ENCODE peak calls at places on chromosome 5, in seven cellular contexts. Q, V, J, Y, R, P and T are unnamed samples.

GRCh38 chr5:109688647-109688998 is 1.1 kb upstream of the MAN2A1 start:
- DNase-seq in Q (no peak), V (peak), J (peak), Y (peak), R (peak), P (no peak), T (no peak)

GRCh38 chr5:14665110-14665822 is 748 bp downstream of the OTULIN start:
- DNase-seq in Q (peak), V (no peak), J (peak), Y (peak), R (no peak), P (no peak), T (peak)

GRCh38 chr5:1890296-1890695 is 7.6 kb upstream of the IRX4 start:
- DNase-seq in Q (no peak), V (no peak), J (no peak), Y (no peak), R (no peak), P (no peak), T (no peak)

GRCh38 chr5:107869459-107870115 is 198.8 kb upstream of the EFNA5 start:
- DNase-seq in Q (peak), V (no peak), J (no peak), Y (no peak), R (no peak), P (no peak), T (peak)

GRCh38 chr5:174799146-174799545 is 74.8 kb downstream of the MSX2 start:
- DNase-seq in Q (no peak), V (no peak), J (no peak), Y (no peak), R (no peak), P (no peak), T (no peak)

GRCh38 chr5:60349891-60350415 is 350.0 kb downstream of the DEPDC1B start:
- DNase-seq in Q (no peak), V (no peak), J (no peak), Y (no peak), R (no peak), P (no peak), T (no peak)

GRCh38 chr5:7395432-7396168 is at the start of gene ADCY2:
- DNase-seq in Q (no peak), V (no peak), J (no peak), Y (no peak), R (no peak), P (no peak), T (no peak)

GRCh38 chr5:172791726-172792445 is 20.9 kb upstream of the DUSP1 start:
- DNase-seq in Q (no peak), V (no peak), J (no peak), Y (no peak), R (no peak), P (no peak), T (no peak)

DNA sequence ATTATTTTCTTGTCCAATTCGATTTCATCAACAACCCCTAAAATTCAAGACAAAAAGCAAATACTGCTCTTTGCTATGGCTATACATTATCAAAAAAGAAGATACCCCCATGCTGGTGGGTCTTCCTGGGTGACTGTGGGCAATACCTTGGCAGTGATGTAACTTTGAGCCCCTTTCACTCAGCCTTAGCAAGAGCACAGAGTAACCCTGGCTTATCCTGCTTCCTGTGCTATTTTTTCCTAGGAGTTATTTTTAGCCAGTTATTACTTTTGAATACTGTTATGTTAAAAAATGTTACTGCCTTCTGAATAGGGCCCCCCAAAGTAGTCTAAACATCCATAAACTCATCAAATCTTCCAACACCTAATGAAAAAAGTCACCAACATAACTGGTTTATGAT is 145.6 kb upstream of the TSLP start:
- DNase-seq in Q (no peak), V (no peak), J (no peak), Y (no peak), R (no peak), P (no peak), T (no peak)
- TF ChIP-seq POLR2A in Q (no peak), V (no peak), J (no peak), Y (no peak), R (no peak), P (no peak), T (no peak)

GRCh38 chr5:79074641-79075040 is 5.1 kb downstream of the BHMT2 start:
- DNase-seq in Q (no peak), V (no peak), J (no peak), Y (no peak), R (no peak), P (no peak), T (peak)
- TF ChIP-seq POLR2A in Q (no peak), V (no peak), J (no peak), Y (no peak), R (no peak), P (no peak), T (no peak)

GRCh38 chr5:90472783-90473182 is 1.8 kb downstream of the MBLAC2 start:
- DNase-seq in Q (no peak), V (no peak), J (peak), Y (no peak), R (no peak), P (no peak), T (no peak)

GRCh38 chr5:90475436-90475980 is 844 bp downstream of the POLR3G start:
- DNase-seq in Q (no peak), V (no peak), J (no peak), Y (peak), R (no peak), P (no peak), T (no peak)

GRCh38 chr5:90477073-90477472 is 2.4 kb downstream of the POLR3G start:
- DNase-seq in Q (no peak), V (no peak), J (no peak), Y (no peak), R (no peak), P (no peak), T (no peak)

GRCh38 chr5:90473321-90474234 is 993 bp downstream of the MBLAC2 start:
- DNase-seq in Q (peak), V (peak), J (peak), Y (peak), R (no peak), P (no peak), T (no peak)

GRCh38 chr5:90474235-90475107 is at the start of the genes MBLAC2 and POLR3G:
- DNase-seq in Q (peak), V (peak), J (peak), Y (peak), R (peak), P (peak), T (peak)
- TF ChIP-seq POLR2A in Q (peak), V (peak), J (peak), Y (peak), R (peak), P (peak), T (peak)

GRCh38 chr5:136053336-136054121 is 24.7 kb downstream of the TGFBI start:
- DNase-seq in Q (peak), V (peak), J (no peak), Y (no peak), R (no peak), P (no peak), T (peak)
- TF ChIP-seq POLR2A in Q (no peak), V (no peak), J (no peak), Y (no peak), R (no peak), P (no peak), T (no peak)

DNA sequence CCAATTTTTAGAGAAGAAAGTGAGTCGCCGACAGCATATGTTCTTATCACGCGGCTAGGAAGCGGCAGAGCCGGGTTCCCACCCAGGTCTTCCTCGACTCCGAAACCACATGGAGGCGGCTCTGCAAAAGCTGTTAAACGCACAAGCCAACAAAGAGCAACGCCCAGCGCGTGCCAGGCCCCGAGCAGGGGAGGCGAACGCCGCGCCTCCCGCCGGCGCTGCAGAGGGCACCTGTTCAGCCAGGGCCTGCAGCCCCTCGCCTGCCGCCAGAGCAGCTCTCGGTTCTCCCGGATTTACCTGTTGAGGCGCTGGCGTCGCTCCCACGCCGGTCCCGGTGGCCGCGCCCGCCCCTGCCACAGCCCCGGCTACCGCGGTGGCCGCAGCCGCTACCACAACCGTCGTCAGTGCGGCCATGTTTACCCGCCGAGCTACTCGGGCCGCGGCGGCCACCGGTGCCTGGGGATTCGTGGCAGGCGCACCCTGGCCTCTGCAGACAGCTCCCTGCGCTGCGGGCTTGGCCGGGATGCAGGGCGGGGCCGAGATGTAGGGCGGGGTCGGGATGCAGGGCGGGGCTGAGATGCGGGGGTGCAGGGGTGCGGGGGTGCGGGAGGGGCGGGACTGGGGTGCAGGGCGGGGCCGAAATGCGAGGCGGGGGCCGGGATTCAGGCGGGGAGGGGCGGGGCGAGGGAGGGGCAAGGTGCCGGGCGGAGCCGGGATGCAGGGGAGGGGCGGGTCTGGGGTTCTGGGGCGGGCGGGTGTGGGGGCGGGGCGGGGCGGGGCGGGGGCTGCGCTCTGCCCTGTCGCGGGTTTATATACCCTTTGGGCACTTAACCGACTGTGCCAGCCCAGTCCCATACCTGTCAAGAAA is at the start of gene CCDC112:
- DNase-seq in Q (peak), V (peak), J (peak), Y (peak), R (peak), P (peak), T (peak)
- TF ChIP-seq POLR2A in Q (peak), V (no peak), J (peak), Y (peak), R (peak), P (no peak), T (peak)

GRCh38 chr5:137144656-137145055 is 354.5 kb downstream of the SPOCK1 start:
- DNase-seq in Q (no peak), V (no peak), J (no peak), Y (no peak), R (no peak), P (no peak), T (no peak)
- TF ChIP-seq POLR2A in Q (no peak), V (no peak), J (no peak), Y (no peak), R (no peak), P (no peak), T (no peak)

GRCh38 chr5:148913985-148914421 is 87.6 kb downstream of the ADRB2 start:
- DNase-seq in Q (no peak), V (no peak), J (no peak), Y (no peak), R (no peak), P (no peak), T (peak)

GRCh38 chr5:148912714-148913398 is 86.4 kb downstream of the ADRB2 start:
- DNase-seq in Q (peak), V (no peak), J (no peak), Y (no peak), R (no peak), P (no peak), T (peak)

GRCh38 chr5:148912146-148912545 is 85.7 kb downstream of the ADRB2 start:
- DNase-seq in Q (no peak), V (no peak), J (no peak), Y (no peak), R (no peak), P (no peak), T (no peak)

GRCh38 chr5:148915224-148915803 is 88.9 kb downstream of the ADRB2 start:
- DNase-seq in Q (no peak), V (no peak), J (peak), Y (no peak), R (no peak), P (no peak), T (no peak)

GRCh38 chr5:148913493-148913892 is 87.1 kb downstream of the ADRB2 start:
- DNase-seq in Q (no peak), V (no peak), J (no peak), Y (no peak), R (no peak), P (no peak), T (no peak)
- TF ChIP-seq POLR2A in Q (no peak), V (no peak), J (no peak), Y (no peak), R (no peak), P (no peak), T (no peak)